ENCODE peak calls at places on chromosomes 12 and 14, in four cellular contexts. F, O, A and R are unnamed samples.
A peak's percentile ranks its signal among the peaks of the same experiment; 100 is the strongest.

GRCh38 chr12:31406345-31406744 is 80.4 kb upstream of the SINHCAF start:
- DNase-seq in A (no peak), F (no peak), O (no peak), R (no peak)

GRCh38 chr14:101122855-101123129 is 219.3 kb upstream of the RTL1 start:
- DNase-seq in F (no peak), O (no peak), A (peak; percentile 18), R (no peak)

GRCh38 chr12:119178544-119179334 is at the start of gene HSPB8:
- DNase-seq in A (peak; percentile 97), O (peak; percentile 98), F (peak; percentile 84), R (peak; percentile 94)

GRCh38 chr14:84894254-84894653 is 635.7 kb upstream of the FLRT2 start:
- DNase-seq in A (no peak), F (no peak), O (no peak), R (no peak)

GRCh38 chr12:50727466-50727865 is 36.4 kb upstream of the ATF1 start:
- DNase-seq in F (no peak), A (no peak), O (no peak), R (no peak)

GRCh38 chr12:31896514-31897039 is 62.6 kb upstream of the RESF1 start:
- DNase-seq in A (no peak), O (no peak), F (peak; percentile 91), R (no peak)

GRCh38 chr14:67187210-67187609 is 2.0 kb upstream of the GARIN2 start:
- DNase-seq in A (no peak), F (peak; percentile 45), O (no peak), R (peak; percentile 35)

GRCh38 chr12:89461649-89462612 is 62.7 kb downstream of the GALNT4 start:
- DNase-seq in A (no peak), O (no peak), F (no peak), R (no peak)

GRCh38 chr14:69643430-69644200 is 32.2 kb downstream of the SUSD6 start:
- DNase-seq in F (peak; percentile 53), A (no peak), O (peak; percentile 79), R (peak; percentile 56)

DNA sequence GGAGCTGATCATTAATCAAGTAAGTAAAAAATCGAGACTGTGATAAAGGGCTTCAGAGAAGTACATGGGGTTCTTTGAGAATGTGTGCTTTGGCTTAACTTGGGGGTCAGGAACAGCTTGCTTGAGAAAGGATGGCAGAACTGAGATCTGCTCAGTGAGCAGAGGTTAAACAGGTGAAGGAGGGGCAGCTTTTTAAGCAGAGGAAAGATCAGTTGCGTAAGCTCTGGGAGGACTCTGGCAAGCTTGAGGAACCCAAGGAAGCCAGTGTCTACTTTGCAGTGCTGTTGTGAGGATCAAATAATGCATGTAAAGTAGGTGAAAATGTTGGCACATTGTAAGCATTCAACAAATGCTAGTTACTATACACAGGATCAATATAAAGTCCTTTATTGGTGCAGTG is 30.6 kb downstream of the WIF1 start:
- DNase-seq in F (no peak), O (no peak), A (no peak), R (no peak)
- H3K27me3 ChIP-seq in F (peaks cover 13% of the 10 kb centered on the region), O (no peaks in the 10 kb centered on the region), A (no peaks in the 10 kb centered on the region), R (no peaks in the 10 kb centered on the region)

GRCh38 chr12:95548056-95548538 is 3.2 kb downstream of the USP44 start:
- DNase-seq in O (peak; percentile 81), A (no peak), F (no peak), R (peak; percentile 32)
- H3K27me3 ChIP-seq in O (no peaks in the 10 kb centered on the region), A (no peaks in the 10 kb centered on the region), F (no peaks in the 10 kb centered on the region), R (no peaks in the 10 kb centered on the region)

GRCh38 chr14:64702493-64703392 is 1.5 kb upstream of the PLEKHG3 start:
- DNase-seq in A (no peak), O (peak; percentile 68), F (no peak), R (no peak)

GRCh38 chr14:64698899-64699298 is 5.3 kb upstream of the PLEKHG3 start:
- DNase-seq in A (no peak), F (no peak), O (no peak), R (no peak)

GRCh38 chr14:64700290-64700689 is 3.9 kb upstream of the PLEKHG3 start:
- DNase-seq in A (no peak), O (no peak), F (no peak), R (no peak)

GRCh38 chr14:64701660-64702059 is 2.6 kb upstream of the PLEKHG3 start:
- DNase-seq in F (no peak), A (no peak), O (no peak), R (no peak)

GRCh38 chr14:64700894-64701293 is 3.3 kb upstream of the PLEKHG3 start:
- DNase-seq in A (no peak), F (no peak), O (no peak), R (no peak)
- H3K27me3 ChIP-seq in A (no peaks in the 10 kb centered on the region), F (no peaks in the 10 kb centered on the region), O (no peaks in the 10 kb centered on the region), R (no peaks in the 10 kb centered on the region)

GRCh38 chr12:54015210-54015931 is 6.6 kb downstream of the HOXC8 start:
- DNase-seq in F (no peak), O (no peak), A (no peak), R (no peak)
- H3K27me3 ChIP-seq in F (peaks cover 87% of the 10 kb centered on the region), O (no peaks in the 10 kb centered on the region), A (peaks cover 57% of the 10 kb centered on the region), R (no peaks in the 10 kb centered on the region)

GRCh38 chr12:85275359-85275758 is 4.7 kb upstream of the ALX1 start:
- DNase-seq in A (no peak), O (no peak), F (no peak), R (no peak)
- H3K27me3 ChIP-seq in A (peaks cover 25% of the 10 kb centered on the region), O (no peaks in the 10 kb centered on the region), F (no peaks in the 10 kb centered on the region), R (no peaks in the 10 kb centered on the region)

DNA sequence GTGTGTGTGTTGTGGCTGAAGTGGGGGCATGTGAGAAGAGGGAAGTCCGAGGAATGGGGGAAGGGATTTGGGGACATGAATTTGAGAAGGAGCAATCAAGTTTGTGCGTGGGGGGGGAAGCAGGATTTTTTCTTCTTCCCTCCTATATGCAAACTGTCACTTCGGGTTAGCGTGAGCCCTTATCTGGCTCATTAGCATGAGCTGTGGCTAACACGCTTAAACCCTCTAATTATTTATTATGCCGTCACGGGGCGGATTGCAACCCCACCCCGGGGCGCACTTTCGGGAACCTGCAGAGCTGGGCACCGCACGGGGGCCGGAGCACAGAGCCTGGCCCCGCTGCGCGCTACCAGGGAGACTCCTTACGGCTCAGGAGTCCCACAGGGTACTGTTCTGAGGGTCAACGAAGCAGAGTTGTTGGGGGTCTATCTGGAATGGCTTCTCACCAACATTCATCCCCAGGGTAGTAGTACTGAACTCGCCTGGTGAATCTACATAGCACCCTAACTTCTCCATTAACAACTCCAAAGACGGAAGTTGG is 6.5 kb upstream of the ASCL1 start:
- DNase-seq in A (no peak), F (no peak), O (no peak), R (no peak)
- H3K27me3 ChIP-seq in A (peaks cover 15% of the 10 kb centered on the region), F (peaks cover 39% of the 10 kb centered on the region), O (no peaks in the 10 kb centered on the region), R (peaks cover 3% of the 10 kb centered on the region)

GRCh38 chr14:60651051-60651935 is 2.0 kb upstream of the SIX1 start:
- DNase-seq in O (no peak), A (no peak), F (no peak), R (no peak)

GRCh38 chr14:60651936-60652673 is 2.8 kb upstream of the SIX1 start:
- DNase-seq in F (no peak), O (no peak), A (no peak), R (no peak)

GRCh38 chr14:60653388-60653690 is 4.1 kb upstream of the SIX1 start:
- DNase-seq in A (no peak), O (no peak), F (no peak), R (no peak)

GRCh38 chr14:60653709-60654161 is 4.5 kb upstream of the SIX1 start:
- DNase-seq in A (no peak), O (no peak), F (no peak), R (no peak)

GRCh38 chr14:60652674-60653387 is 3.6 kb upstream of the SIX1 start:
- DNase-seq in A (no peak), F (no peak), O (no peak), R (no peak)
- H3K27me3 ChIP-seq in A (peaks cover 73% of the 10 kb centered on the region), F (no peaks in the 10 kb centered on the region), O (no peaks in the 10 kb centered on the region), R (no peaks in the 10 kb centered on the region)

GRCh38 chr12:64781374-64782029 is 22.3 kb upstream of the GNS start:
- DNase-seq in A (no peak), O (no peak), F (no peak), R (no peak)
- H3K27me3 ChIP-seq in A (no peaks in the 10 kb centered on the region), O (no peaks in the 10 kb centered on the region), F (peaks cover 58% of the 10 kb centered on the region), R (peaks cover 46% of the 10 kb centered on the region)

GRCh38 chr12:51839310-51839943 is 9.1 kb downstream of the FIGNL2 start:
- DNase-seq in O (no peak), A (no peak), F (no peak), R (no peak)
- H3K27me3 ChIP-seq in O (no peaks in the 10 kb centered on the region), A (no peaks in the 10 kb centered on the region), F (peaks cover 29% of the 10 kb centered on the region), R (no peaks in the 10 kb centered on the region)

DNA sequence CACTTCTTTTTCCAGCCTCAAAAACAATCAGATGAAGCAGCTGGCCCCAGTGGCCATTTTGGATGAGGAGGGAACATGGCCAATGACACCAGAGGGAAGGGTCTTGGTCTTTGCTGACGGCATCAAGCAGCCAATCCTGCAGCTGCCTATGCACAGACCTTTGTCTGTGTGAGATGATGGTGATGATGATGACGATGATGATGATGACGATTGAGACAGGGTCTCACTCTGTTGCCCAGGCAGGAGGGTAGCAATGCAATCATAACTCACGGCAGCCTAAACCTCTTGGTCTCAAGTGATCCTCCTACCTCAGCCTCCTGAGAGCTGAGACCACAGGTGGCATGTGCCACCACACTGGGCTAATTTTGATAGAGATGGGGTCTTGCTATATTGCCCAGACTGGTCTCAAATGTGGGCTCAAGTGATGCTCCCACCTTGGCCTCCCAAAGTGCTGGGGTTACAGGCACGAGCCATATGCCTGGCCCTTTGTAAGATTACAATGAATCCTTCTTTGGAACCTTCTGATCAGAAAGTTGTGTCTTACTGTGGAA is 26.5 kb upstream of the NCOR2 start:
- DNase-seq in A (no peak), O (no peak), F (no peak), R (no peak)
- H3K27me3 ChIP-seq in A (no peaks in the 10 kb centered on the region), O (no peaks in the 10 kb centered on the region), F (no peaks in the 10 kb centered on the region), R (no peaks in the 10 kb centered on the region)